ENCODE peak calls at places on chromosome 19, in five cellular contexts. Q is EH; M is anterior cingulate cortex; E is tibial nerve; T is stimulated activated CD4-positive, alpha-beta T cell treated with anti-CD3 and anti-CD28 coated beads, Interleukin-1b, Interleukin-23, amount 100 ng/mL, for 1 hour. O is an unnamed sample.

GRCh38 chr19:2426661-2427322 is 594 bp downstream of the TIMM13 start:
- DNase-seq in Q (peak), T (no peak), M (no peak), E (no peak), O (peak)

GRCh38 chr19:46821512-46822359 is 28.9 kb downstream of the AP2S1 start:
- DNase-seq in Q (no peak), M (no peak), T (peak), E (no peak), O (no peak)

GRCh38 chr19:16470911-16471811 is 609 bp downstream of the EPS15L1 start:
- DNase-seq in T (no peak), E (no peak), Q (peak), M (no peak), O (no peak)

GRCh38 chr19:55690769-55691545 is 15.9 kb downstream of the EPN1 start:
- DNase-seq in M (no peak), Q (no peak), E (no peak), T (no peak), O (no peak)

GRCh38 chr19:47765522-47766358 is 12.8 kb upstream of the SELENOW start:
- DNase-seq in Q (peak), T (no peak), E (no peak), M (peak), O (peak)

GRCh38 chr19:49689133-49690072 is at the start of gene ADM5:
- DNase-seq in M (peak), E (no peak), Q (peak), T (no peak), O (peak)

GRCh38 chr19:56201973-56202372 is at the start of gene ZSCAN5C:
- DNase-seq in M (no peak), E (no peak), T (no peak), Q (no peak), O (no peak)

GRCh38 chr19:40059624-40060023 is 3.6 kb upstream of the ZNF780B start:
- DNase-seq in E (no peak), M (no peak), Q (no peak), T (no peak), O (no peak)

GRCh38 chr19:30307191-30307974 is 64.8 kb upstream of the ZNF536 start:
- DNase-seq in E (no peak), M (no peak), Q (no peak), T (no peak), O (no peak)